ENCODE peak calls at places on chromosomes 3 and 15, in five cellular contexts. One of them, this sample, is unnamed.

GRCh38 chr3:107987036-107987557 is 103.7 kb downstream of the CD47 start:
- DNase-seq in GM19239: no peak
- DNase-seq in WTC11: no peak
- DNase-seq in HCEC 1CT: peak; percentile 95
- DNase-seq in naive B cell: no peak
- DNase-seq in this sample: no peak

GRCh38 chr15:92029104-92029466 is 175.6 kb downstream of the SLCO3A1 start:
- DNase-seq in GM19239: no peak
- DNase-seq in WTC11: no peak
- DNase-seq in HCEC 1CT: no peak
- DNase-seq in naive B cell: no peak
- DNase-seq in this sample: no peak

GRCh38 chr3:98657429-98657828 is 64.0 kb upstream of the CPOX start:
- DNase-seq in GM19239: peak; percentile 28
- DNase-seq in WTC11: peak; percentile 76
- DNase-seq in HCEC 1CT: peak; percentile 8
- DNase-seq in naive B cell: no peak
- DNase-seq in this sample: no peak

GRCh38 chr3:104564045-104564643 is 802.6 kb upstream of the ALCAM start:
- DNase-seq in GM19239: no peak
- DNase-seq in WTC11: peak; percentile 73
- DNase-seq in HCEC 1CT: peak; percentile 20
- DNase-seq in naive B cell: peak; percentile 27
- DNase-seq in this sample: no peak

GRCh38 chr3:12420393-12420792 is 63.9 kb upstream of the TSEN2 start:
- DNase-seq in GM19239: no peak
- DNase-seq in WTC11: no peak
- DNase-seq in HCEC 1CT: peak; percentile 43
- DNase-seq in naive B cell: no peak
- DNase-seq in this sample: no peak

GRCh38 chr3:107663266-107663665 is 140.5 kb downstream of the BBX start:
- DNase-seq in GM19239: no peak
- DNase-seq in WTC11: no peak
- DNase-seq in HCEC 1CT: no peak
- DNase-seq in naive B cell: no peak
- DNase-seq in this sample: no peak

GRCh38 chr15:41978534-41978933 is 6.2 kb upstream of the EHD4 start:
- DNase-seq in GM19239: no peak
- DNase-seq in WTC11: no peak
- DNase-seq in HCEC 1CT: no peak
- DNase-seq in naive B cell: no peak
- DNase-seq in this sample: no peak

GRCh38 chr3:134232146-134232545 is 18.5 kb downstream of the RYK start:
- DNase-seq in GM19239: no peak
- DNase-seq in WTC11: no peak
- DNase-seq in HCEC 1CT: peak; percentile 79
- DNase-seq in naive B cell: no peak
- DNase-seq in this sample: no peak

GRCh38 chr3:170425491-170426239 is 7.0 kb downstream of the CLDN11 start:
- DNase-seq in GM19239: no peak
- DNase-seq in WTC11: peak; percentile 37
- DNase-seq in HCEC 1CT: no peak
- DNase-seq in naive B cell: no peak
- DNase-seq in this sample: no peak

GRCh38 chr3:135752851-135753250 is 212.7 kb upstream of the PPP2R3A start:
- DNase-seq in GM19239: no peak
- DNase-seq in WTC11: peak; percentile 33
- DNase-seq in HCEC 1CT: no peak
- DNase-seq in naive B cell: no peak
- DNase-seq in this sample: no peak

GRCh38 chr15:85832389-85832788 is 37.7 kb upstream of the KLHL25 start:
- DNase-seq in GM19239: no peak
- DNase-seq in WTC11: no peak
- DNase-seq in HCEC 1CT: no peak
- DNase-seq in naive B cell: no peak
- DNase-seq in this sample: no peak

GRCh38 chr3:160671231-160671630 is 5.7 kb upstream of the ARL14 start:
- DNase-seq in GM19239: no peak
- DNase-seq in WTC11: no peak
- DNase-seq in HCEC 1CT: no peak
- DNase-seq in naive B cell: no peak
- DNase-seq in this sample: peak; percentile 59

GRCh38 chr3:27666708-27667107 is 55.4 kb downstream of the EOMES start:
- DNase-seq in GM19239: no peak
- DNase-seq in WTC11: peak; percentile 81
- DNase-seq in HCEC 1CT: peak; percentile 66
- DNase-seq in naive B cell: no peak
- DNase-seq in this sample: no peak

GRCh38 chr15:41926184-41927056 is 32.6 kb upstream of the SPTBN5 start:
- DNase-seq in GM19239: no peak
- DNase-seq in WTC11: no peak
- DNase-seq in HCEC 1CT: no peak
- DNase-seq in naive B cell: no peak
- DNase-seq in this sample: no peak

GRCh38 chr3:107927361-107928083 is 163.3 kb downstream of the CD47 start:
- DNase-seq in GM19239: peak; percentile 71
- DNase-seq in WTC11: peak; percentile 77
- DNase-seq in HCEC 1CT: peak; percentile 62
- DNase-seq in naive B cell: peak; percentile 64
- DNase-seq in this sample: no peak

GRCh38 chr15:49815937-49816336 is 195.1 kb downstream of the DTWD1 start:
- DNase-seq in GM19239: peak; percentile 19
- DNase-seq in WTC11: no peak
- DNase-seq in HCEC 1CT: peak; percentile 73
- DNase-seq in naive B cell: no peak
- DNase-seq in this sample: peak; percentile 1

GRCh38 chr3:146169891-146170290 is 8.9 kb upstream of the PLOD2 start:
- DNase-seq in GM19239: no peak
- DNase-seq in WTC11: no peak
- DNase-seq in HCEC 1CT: no peak
- DNase-seq in naive B cell: no peak
- DNase-seq in this sample: no peak

GRCh38 chr3:189937302-189938255 is 183.1 kb downstream of the P3H2 start:
- DNase-seq in GM19239: no peak
- DNase-seq in WTC11: no peak
- DNase-seq in HCEC 1CT: peak; percentile 100
- DNase-seq in naive B cell: no peak
- DNase-seq in this sample: no peak

GRCh38 chr15:57921371-57921770 is 144.1 kb downstream of the ALDH1A2 start:
- DNase-seq in GM19239: no peak
- DNase-seq in WTC11: no peak
- DNase-seq in HCEC 1CT: peak; percentile 61
- DNase-seq in naive B cell: no peak
- DNase-seq in this sample: no peak

GRCh38 chr3:142224482-142225072 is 808 bp downstream of the GK5 start:
- DNase-seq in GM19239: no peak
- DNase-seq in WTC11: no peak
- DNase-seq in HCEC 1CT: no peak
- DNase-seq in naive B cell: no peak
- DNase-seq in this sample: no peak

GRCh38 chr3:58051196-58051595 is 43.0 kb downstream of the FLNB start:
- DNase-seq in GM19239: no peak
- DNase-seq in WTC11: no peak
- DNase-seq in HCEC 1CT: peak; percentile 88
- DNase-seq in naive B cell: no peak
- DNase-seq in this sample: no peak

GRCh38 chr3:118817748-118818165 is 216.9 kb downstream of the IGSF11 start:
- DNase-seq in GM19239: peak; percentile 27
- DNase-seq in WTC11: peak; percentile 54
- DNase-seq in HCEC 1CT: peak; percentile 8
- DNase-seq in naive B cell: peak; percentile 11
- DNase-seq in this sample: no peak

GRCh38 chr15:101828774-101829173 is 16.8 kb downstream of the OR4F15 start:
- DNase-seq in GM19239: no peak
- DNase-seq in WTC11: no peak
- DNase-seq in HCEC 1CT: no peak
- DNase-seq in naive B cell: no peak
- DNase-seq in this sample: no peak

GRCh38 chr15:33656090-33656670 is 312.1 kb upstream of the CHRM5 start:
- DNase-seq in GM19239: no peak
- DNase-seq in WTC11: no peak
- DNase-seq in HCEC 1CT: no peak
- DNase-seq in naive B cell: no peak
- DNase-seq in this sample: no peak

GRCh38 chr3:77081240-77081661 is 41.4 kb downstream of the ROBO2 start:
- DNase-seq in GM19239: no peak
- DNase-seq in WTC11: no peak
- DNase-seq in HCEC 1CT: peak; percentile 69
- DNase-seq in naive B cell: no peak
- DNase-seq in this sample: no peak

GRCh38 chr3:105304487-105304886 is 62.2 kb upstream of the ALCAM start:
- DNase-seq in GM19239: no peak
- DNase-seq in WTC11: no peak
- DNase-seq in HCEC 1CT: no peak
- DNase-seq in naive B cell: no peak
- DNase-seq in this sample: no peak

GRCh38 chr3:29597376-29598008 is 316.6 kb downstream of the RBMS3 start:
- DNase-seq in GM19239: no peak
- DNase-seq in WTC11: no peak
- DNase-seq in HCEC 1CT: no peak
- DNase-seq in naive B cell: no peak
- DNase-seq in this sample: no peak

GRCh38 chr15:65791335-65792129 is 561 bp downstream of the DENND4A start:
- DNase-seq in GM19239: no peak
- DNase-seq in WTC11: peak; percentile 67
- DNase-seq in HCEC 1CT: peak; percentile 39
- DNase-seq in naive B cell: peak; percentile 41
- DNase-seq in this sample: no peak

GRCh38 chr3:88947013-88947412 is 160.4 kb upstream of the EPHA3 start:
- DNase-seq in GM19239: no peak
- DNase-seq in WTC11: no peak
- DNase-seq in HCEC 1CT: no peak
- DNase-seq in naive B cell: no peak
- DNase-seq in this sample: no peak

GRCh38 chr3:94671078-94671477 is 608.2 kb downstream of the NSUN3 start:
- DNase-seq in GM19239: no peak
- DNase-seq in WTC11: no peak
- DNase-seq in HCEC 1CT: no peak
- DNase-seq in naive B cell: no peak
- DNase-seq in this sample: no peak

GRCh38 chr15:41990691-41991090 is 18.3 kb upstream of the EHD4 start:
- DNase-seq in GM19239: no peak
- DNase-seq in WTC11: no peak
- DNase-seq in HCEC 1CT: no peak
- DNase-seq in naive B cell: no peak
- DNase-seq in this sample: no peak

GRCh38 chr3:50205719-50206276 is 727 bp downstream of the SLC38A3 start:
- DNase-seq in GM19239: no peak
- DNase-seq in WTC11: peak; percentile 87
- DNase-seq in HCEC 1CT: no peak
- DNase-seq in naive B cell: peak; percentile 38
- DNase-seq in this sample: no peak

GRCh38 chr3:197212290-197212689 is 86.1 kb downstream of the DLG1 start:
- DNase-seq in GM19239: no peak
- DNase-seq in WTC11: no peak
- DNase-seq in HCEC 1CT: no peak
- DNase-seq in naive B cell: no peak
- DNase-seq in this sample: no peak

GRCh38 chr3:26753109-26753508 is 130.5 kb downstream of the LRRC3B start:
- DNase-seq in GM19239: no peak
- DNase-seq in WTC11: no peak
- DNase-seq in HCEC 1CT: no peak
- DNase-seq in naive B cell: no peak
- DNase-seq in this sample: no peak

GRCh38 chr15:35705030-35705884 is 159.3 kb upstream of the DPH6 start:
- DNase-seq in GM19239: no peak
- DNase-seq in WTC11: no peak
- DNase-seq in HCEC 1CT: no peak
- DNase-seq in naive B cell: no peak
- DNase-seq in this sample: no peak

GRCh38 chr3:148532326-148532725 is 165.4 kb upstream of the AGTR1 start:
- DNase-seq in GM19239: no peak
- DNase-seq in WTC11: no peak
- DNase-seq in HCEC 1CT: no peak
- DNase-seq in naive B cell: no peak
- DNase-seq in this sample: no peak